ENCODE peak calls at places on chromosome 19, in nine cellular contexts. One of them, this sample, is unnamed.

GRCh38 chr19:8965887-8966286 is 44.3 kb downstream of the MUC16 start:
- DNase-seq in foreskin fibroblast: no peak
- DNase-seq in CD4-positive, alpha-beta T cell: no peak
- DNase-seq in heart right ventricle: no peak
- DNase-seq in pancreas: no peak
- DNase-seq in tibial nerve: no peak
- DNase-seq in A549: no peak
- DNase-seq in thoracic aorta: no peak
- DNase-seq in psoas muscle: no peak
- DNase-seq in this sample: no peak

GRCh38 chr19:46863818-46864629 is 3.2 kb downstream of the ARHGAP35 start:
- DNase-seq in foreskin fibroblast: no peak
- DNase-seq in CD4-positive, alpha-beta T cell: no peak
- DNase-seq in heart right ventricle: no peak
- DNase-seq in pancreas: no peak
- DNase-seq in tibial nerve: no peak
- DNase-seq in A549: no peak
- DNase-seq in thoracic aorta: no peak
- DNase-seq in psoas muscle: no peak
- DNase-seq in this sample: no peak

GRCh38 chr19:46442808-46443450 is 14.2 kb upstream of the PNMA8C start:
- DNase-seq in foreskin fibroblast: peak; percentile 53
- DNase-seq in CD4-positive, alpha-beta T cell: no peak
- DNase-seq in heart right ventricle: no peak
- DNase-seq in pancreas: peak; percentile 44
- DNase-seq in tibial nerve: no peak
- DNase-seq in A549: peak; percentile 61
- DNase-seq in thoracic aorta: no peak
- DNase-seq in psoas muscle: no peak
- DNase-seq in this sample: no peak

GRCh38 chr19:1433119-1434039 is 4.8 kb upstream of the RPS15 start:
- DNase-seq in foreskin fibroblast: no peak
- DNase-seq in CD4-positive, alpha-beta T cell: no peak
- DNase-seq in heart right ventricle: no peak
- DNase-seq in pancreas: no peak
- DNase-seq in tibial nerve: no peak
- DNase-seq in A549: no peak
- DNase-seq in thoracic aorta: no peak
- DNase-seq in psoas muscle: no peak
- DNase-seq in this sample: no peak

GRCh38 chr19:34996978-34997640 is 3.0 kb upstream of the GRAMD1A start:
- DNase-seq in foreskin fibroblast: no peak
- DNase-seq in CD4-positive, alpha-beta T cell: no peak
- DNase-seq in heart right ventricle: no peak
- DNase-seq in pancreas: no peak
- DNase-seq in tibial nerve: no peak
- DNase-seq in A549: no peak
- DNase-seq in thoracic aorta: no peak
- DNase-seq in psoas muscle: peak; percentile 15
- DNase-seq in this sample: no peak

GRCh38 chr19:29260477-29261317 is 47.7 kb upstream of the UQCRFS1 start:
- DNase-seq in foreskin fibroblast: no peak
- DNase-seq in CD4-positive, alpha-beta T cell: no peak
- DNase-seq in heart right ventricle: no peak
- DNase-seq in pancreas: no peak
- DNase-seq in tibial nerve: no peak
- DNase-seq in A549: no peak
- DNase-seq in thoracic aorta: no peak
- DNase-seq in psoas muscle: no peak
- DNase-seq in this sample: peak; percentile 28

GRCh38 chr19:811511-812048 is 10.2 kb downstream of the PLPPR3 start:
- DNase-seq in foreskin fibroblast: no peak
- DNase-seq in CD4-positive, alpha-beta T cell: no peak
- DNase-seq in heart right ventricle: no peak
- DNase-seq in pancreas: no peak
- DNase-seq in tibial nerve: no peak
- DNase-seq in A549: no peak
- DNase-seq in thoracic aorta: no peak
- DNase-seq in psoas muscle: no peak
- DNase-seq in this sample: no peak

GRCh38 chr19:32351807-32352630 is 6.6 kb downstream of the ZNF507 start:
- DNase-seq in foreskin fibroblast: no peak
- DNase-seq in CD4-positive, alpha-beta T cell: no peak
- DNase-seq in heart right ventricle: no peak
- DNase-seq in pancreas: no peak
- DNase-seq in tibial nerve: no peak
- DNase-seq in A549: no peak
- DNase-seq in thoracic aorta: no peak
- DNase-seq in psoas muscle: no peak
- DNase-seq in this sample: no peak

GRCh38 chr19:58237324-58237723 is 8.6 kb downstream of the ZNF544 start:
- DNase-seq in foreskin fibroblast: no peak
- DNase-seq in CD4-positive, alpha-beta T cell: no peak
- DNase-seq in heart right ventricle: no peak
- DNase-seq in pancreas: no peak
- DNase-seq in tibial nerve: no peak
- DNase-seq in A549: no peak
- DNase-seq in thoracic aorta: no peak
- DNase-seq in psoas muscle: no peak
- DNase-seq in this sample: no peak

GRCh38 chr19:40630571-40631160 is 29.5 kb downstream of the LTBP4 start:
- DNase-seq in foreskin fibroblast: no peak
- DNase-seq in CD4-positive, alpha-beta T cell: no peak
- DNase-seq in heart right ventricle: no peak
- DNase-seq in pancreas: no peak
- DNase-seq in tibial nerve: no peak
- DNase-seq in A549: no peak
- DNase-seq in thoracic aorta: no peak
- DNase-seq in psoas muscle: no peak
- DNase-seq in this sample: no peak

GRCh38 chr19:29872224-29872731 is 60.5 kb downstream of the CCNE1 start:
- DNase-seq in foreskin fibroblast: peak; percentile 17
- DNase-seq in CD4-positive, alpha-beta T cell: no peak
- DNase-seq in heart right ventricle: no peak
- DNase-seq in pancreas: no peak
- DNase-seq in tibial nerve: no peak
- DNase-seq in A549: no peak
- DNase-seq in thoracic aorta: no peak
- DNase-seq in psoas muscle: no peak
- DNase-seq in this sample: no peak

GRCh38 chr19:29393915-29394460 is 131.8 kb upstream of the VSTM2B start:
- DNase-seq in foreskin fibroblast: no peak
- DNase-seq in CD4-positive, alpha-beta T cell: no peak
- DNase-seq in heart right ventricle: no peak
- DNase-seq in pancreas: no peak
- DNase-seq in tibial nerve: no peak
- DNase-seq in A549: no peak
- DNase-seq in thoracic aorta: no peak
- DNase-seq in psoas muscle: no peak
- DNase-seq in this sample: no peak

GRCh38 chr19:53037101-53038097 is 7.1 kb upstream of the ERVV-2 start:
- DNase-seq in foreskin fibroblast: peak; percentile 58
- DNase-seq in CD4-positive, alpha-beta T cell: no peak
- DNase-seq in heart right ventricle: peak; percentile 5
- DNase-seq in pancreas: peak; percentile 30
- DNase-seq in tibial nerve: no peak
- DNase-seq in A549: no peak
- DNase-seq in thoracic aorta: no peak
- DNase-seq in psoas muscle: no peak
- DNase-seq in this sample: peak; percentile 40

GRCh38 chr19:54209058-54209747 is 8.5 kb downstream of the RPS9 start:
- DNase-seq in foreskin fibroblast: no peak
- DNase-seq in CD4-positive, alpha-beta T cell: no peak
- DNase-seq in heart right ventricle: no peak
- DNase-seq in pancreas: no peak
- DNase-seq in tibial nerve: no peak
- DNase-seq in A549: no peak
- DNase-seq in thoracic aorta: no peak
- DNase-seq in psoas muscle: no peak
- DNase-seq in this sample: no peak

GRCh38 chr19:50658438-50659317 is 9.4 kb downstream of the C19orf81 start:
- DNase-seq in foreskin fibroblast: peak; percentile 63
- DNase-seq in CD4-positive, alpha-beta T cell: peak; percentile 14
- DNase-seq in heart right ventricle: peak; percentile 53
- DNase-seq in pancreas: peak; percentile 76
- DNase-seq in tibial nerve: no peak
- DNase-seq in A549: peak; percentile 98
- DNase-seq in thoracic aorta: no peak
- DNase-seq in psoas muscle: peak; percentile 60
- DNase-seq in this sample: peak; percentile 78
- TF ChIP-seq CTCF in foreskin fibroblast: no peak
- TF ChIP-seq CTCF in CD4-positive, alpha-beta T cell: no peak
- TF ChIP-seq CTCF in heart right ventricle: no peak
- TF ChIP-seq CTCF in pancreas: no peak
- TF ChIP-seq CTCF in tibial nerve: no peak
- TF ChIP-seq CTCF in A549: no peak
- TF ChIP-seq CTCF in thoracic aorta: no peak
- TF ChIP-seq CTCF in psoas muscle: no peak
- TF ChIP-seq CTCF in this sample: no peak

DNA sequence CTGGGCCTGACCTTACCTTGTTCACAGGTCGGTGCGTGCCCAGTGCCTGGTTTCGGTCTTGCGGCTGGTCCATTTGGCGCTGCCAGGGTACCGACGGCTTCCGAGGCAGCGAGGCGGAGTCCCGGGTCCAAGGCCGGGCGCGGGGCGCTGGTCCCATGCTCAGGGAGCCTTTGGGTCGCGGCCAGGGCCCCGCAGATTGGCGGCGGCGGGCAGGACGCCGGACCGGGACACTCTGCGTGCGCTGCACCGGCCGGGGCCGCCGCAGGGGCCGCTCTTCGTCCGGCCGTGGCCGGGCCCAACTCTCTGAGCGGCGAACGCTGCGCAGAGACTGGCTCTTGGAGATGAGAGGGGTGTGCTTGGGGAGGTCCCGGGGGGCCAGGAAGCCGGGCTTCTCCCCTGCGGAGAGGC is 3.3 kb upstream of the WIZ start:
- DNase-seq in foreskin fibroblast: no peak
- DNase-seq in CD4-positive, alpha-beta T cell: no peak
- DNase-seq in heart right ventricle: no peak
- DNase-seq in pancreas: no peak
- DNase-seq in tibial nerve: no peak
- DNase-seq in A549: no peak
- DNase-seq in thoracic aorta: no peak
- DNase-seq in psoas muscle: no peak
- DNase-seq in this sample: no peak
- TF ChIP-seq CTCF in foreskin fibroblast: peak; percentile 18
- TF ChIP-seq CTCF in CD4-positive, alpha-beta T cell: no peak
- TF ChIP-seq CTCF in heart right ventricle: peak; percentile 56
- TF ChIP-seq CTCF in pancreas: no peak
- TF ChIP-seq CTCF in tibial nerve: peak; percentile 11
- TF ChIP-seq CTCF in A549: no peak
- TF ChIP-seq CTCF in thoracic aorta: peak; percentile 53
- TF ChIP-seq CTCF in psoas muscle: peak; percentile 49
- TF ChIP-seq CTCF in this sample: no peak

DNA sequence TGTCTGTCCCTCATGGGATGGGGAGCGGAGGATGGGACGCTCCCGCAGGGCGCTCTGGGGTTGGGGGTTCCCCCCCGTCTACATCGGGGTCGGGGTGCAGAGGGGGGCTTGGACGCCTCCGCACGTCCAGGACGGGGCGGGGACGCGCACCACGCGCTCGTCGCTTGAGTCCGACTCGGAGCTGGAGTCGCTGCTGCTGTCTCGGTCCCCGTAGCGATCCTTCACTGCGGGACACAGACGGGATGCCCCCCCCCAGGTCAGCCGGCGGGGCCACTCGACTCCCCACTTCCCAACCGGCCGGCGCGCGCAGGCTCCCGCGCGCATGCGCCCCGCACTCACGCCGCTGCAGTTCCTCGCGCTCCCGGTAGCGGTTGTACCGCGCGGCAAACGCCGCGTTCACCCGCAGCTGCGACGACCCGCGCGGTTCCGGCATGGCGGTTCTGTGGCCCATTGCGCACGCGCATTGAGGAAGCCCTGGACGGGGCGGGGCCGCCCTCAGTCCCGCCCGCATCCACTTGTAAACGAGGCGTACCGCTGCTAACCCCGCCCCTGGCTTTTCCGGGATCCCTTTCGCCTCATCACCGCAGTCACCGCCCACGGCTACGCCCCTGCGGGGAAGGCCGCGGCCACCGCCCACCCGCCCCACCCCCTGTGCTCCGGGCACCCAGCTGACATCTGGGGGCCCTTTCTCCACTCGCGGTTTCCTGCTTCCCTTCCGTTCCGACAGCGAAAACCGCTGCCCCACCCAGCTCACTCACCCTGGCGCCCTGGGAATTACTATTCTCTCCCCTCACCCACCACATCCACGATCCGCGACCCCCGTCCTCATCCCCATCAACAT is at the start of gene KRI1:
- DNase-seq in foreskin fibroblast: peak; percentile 97
- DNase-seq in CD4-positive, alpha-beta T cell: peak; percentile 97
- DNase-seq in heart right ventricle: peak; percentile 98
- DNase-seq in pancreas: peak; percentile 99
- DNase-seq in tibial nerve: peak; percentile 97
- DNase-seq in A549: peak; percentile 90
- DNase-seq in thoracic aorta: peak; percentile 95
- DNase-seq in psoas muscle: peak; percentile 99
- DNase-seq in this sample: peak; percentile 98
- TF ChIP-seq CTCF in foreskin fibroblast: peak; percentile 8
- TF ChIP-seq CTCF in CD4-positive, alpha-beta T cell: no peak
- TF ChIP-seq CTCF in heart right ventricle: peak; percentile 50
- TF ChIP-seq CTCF in pancreas: peak; percentile 14
- TF ChIP-seq CTCF in tibial nerve: no peak
- TF ChIP-seq CTCF in A549: no peak
- TF ChIP-seq CTCF in thoracic aorta: peak; percentile 46
- TF ChIP-seq CTCF in psoas muscle: peak; percentile 33
- TF ChIP-seq CTCF in this sample: no peak

GRCh38 chr19:15331419-15332310 is 674 bp downstream of the BRD4 start:
- DNase-seq in foreskin fibroblast: peak; percentile 38
- DNase-seq in CD4-positive, alpha-beta T cell: peak; percentile 48
- DNase-seq in heart right ventricle: peak; percentile 42
- DNase-seq in pancreas: peak; percentile 56
- DNase-seq in tibial nerve: no peak
- DNase-seq in A549: peak; percentile 36
- DNase-seq in thoracic aorta: no peak
- DNase-seq in psoas muscle: peak; percentile 82
- DNase-seq in this sample: peak; percentile 73
- TF ChIP-seq CTCF in foreskin fibroblast: no peak
- TF ChIP-seq CTCF in CD4-positive, alpha-beta T cell: no peak
- TF ChIP-seq CTCF in heart right ventricle: no peak
- TF ChIP-seq CTCF in pancreas: no peak
- TF ChIP-seq CTCF in tibial nerve: no peak
- TF ChIP-seq CTCF in A549: no peak
- TF ChIP-seq CTCF in thoracic aorta: no peak
- TF ChIP-seq CTCF in psoas muscle: no peak
- TF ChIP-seq CTCF in this sample: no peak

DNA sequence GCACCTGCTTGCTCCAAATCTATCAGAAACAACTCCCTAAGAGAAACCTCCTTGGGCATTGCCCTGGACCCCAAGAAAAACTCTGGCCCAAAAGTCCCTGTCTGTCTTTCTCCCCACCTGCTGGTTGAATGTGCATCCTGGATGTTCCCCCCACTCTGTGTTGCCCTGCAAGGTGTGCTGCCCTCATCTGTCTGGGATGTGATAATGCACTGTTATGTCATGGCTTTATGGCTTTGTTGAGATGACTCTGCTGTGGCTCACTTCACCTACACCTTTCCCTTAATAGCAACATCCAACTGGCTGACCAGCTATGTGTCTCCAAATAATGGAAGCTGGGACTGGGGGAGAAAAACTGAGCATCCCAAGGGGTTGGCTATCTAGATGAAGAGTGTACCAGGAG is 2.6 kb downstream of the ZNF20 start:
- DNase-seq in foreskin fibroblast: no peak
- DNase-seq in CD4-positive, alpha-beta T cell: peak; percentile 19
- DNase-seq in heart right ventricle: no peak
- DNase-seq in pancreas: no peak
- DNase-seq in tibial nerve: no peak
- DNase-seq in A549: no peak
- DNase-seq in thoracic aorta: no peak
- DNase-seq in psoas muscle: no peak
- DNase-seq in this sample: no peak
- TF ChIP-seq CTCF in foreskin fibroblast: no peak
- TF ChIP-seq CTCF in CD4-positive, alpha-beta T cell: peak; percentile 38
- TF ChIP-seq CTCF in heart right ventricle: peak; percentile 48
- TF ChIP-seq CTCF in pancreas: no peak
- TF ChIP-seq CTCF in tibial nerve: no peak
- TF ChIP-seq CTCF in A549: no peak
- TF ChIP-seq CTCF in thoracic aorta: no peak
- TF ChIP-seq CTCF in psoas muscle: no peak
- TF ChIP-seq CTCF in this sample: peak; percentile 25